ENCODE peak calls at places on chromosomes 13 and 19, in six cellular contexts. J, X, D, P, K and N are unnamed samples.

GRCh38 chr13:57588639-57589038 is 42.9 kb upstream of the PCDH17 start:
- DNase-seq in J (no peak), X (no peak), D (no peak), P (no peak), K (no peak), N (no peak)

GRCh38 chr19:51948979-51949378 is 21.7 kb downstream of the ZNF613 start:
- DNase-seq in J (no peak), X (no peak), D (no peak), P (no peak), K (no peak), N (no peak)

GRCh38 chr13:93859666-93860065 is 619.8 kb downstream of the DCT start:
- DNase-seq in J (no peak), X (no peak), D (no peak), P (no peak), K (no peak), N (no peak)

GRCh38 chr19:7900401-7900870 is 3.2 kb upstream of the MAP2K7 start:
- DNase-seq in J (no peak), X (no peak), D (no peak), P (no peak), K (no peak), N (no peak)

GRCh38 chr13:62598708-62599107 is 1183.1 kb upstream of the PCDH20 start:
- DNase-seq in J (no peak), X (no peak), D (no peak), P (no peak), K (no peak), N (no peak)

GRCh38 chr19:38715540-38715939 is 28.7 kb downstream of the CAPN12 start:
- DNase-seq in J (no peak), X (no peak), D (no peak), P (no peak), K (no peak), N (no peak)

GRCh38 chr19:54063350-54064078 is at the start of gene VSTM1:
- DNase-seq in J (no peak), X (no peak), D (no peak), P (no peak), K (no peak), N (no peak)

GRCh38 chr19:28208745-28209144 is 1004.2 kb downstream of the UQCRFS1 start:
- DNase-seq in J (no peak), X (no peak), D (no peak), P (no peak), K (no peak), N (no peak)

GRCh38 chr19:3979674-3980352 is 5.5 kb downstream of the EEF2 start:
- DNase-seq in J (no peak), X (no peak), D (no peak), P (no peak), K (no peak), N (peak; percentile 19)

GRCh38 chr13:21913010-21913409 is 242.1 kb downstream of the FGF9 start:
- DNase-seq in J (peak; percentile 1), X (no peak), D (no peak), P (no peak), K (no peak), N (no peak)

GRCh38 chr19:14162871-14163297 is 26.5 kb upstream of the ASF1B start:
- DNase-seq in J (no peak), X (no peak), D (no peak), P (no peak), K (no peak), N (no peak)
- TF ChIP-seq POLR2AphosphoS5 in J (no peak), X (no peak), D (no peak), P (no peak), K (peak; percentile 4), N (no peak)

GRCh38 chr13:98083507-98083906 is 59.4 kb upstream of the FARP1 start:
- DNase-seq in J (no peak), X (no peak), D (no peak), P (no peak), K (no peak), N (no peak)
- TF ChIP-seq TAF1 in J (no peak), X (no peak), D (no peak), P (no peak), K (no peak), N (no peak)

GRCh38 chr19:31308781-31309180 is 40.5 kb downstream of the TSHZ3 start:
- DNase-seq in J (no peak), X (no peak), D (no peak), P (no peak), K (no peak), N (no peak)

GRCh38 chr19:31307270-31307669 is 42.0 kb downstream of the TSHZ3 start:
- DNase-seq in J (no peak), X (no peak), D (no peak), P (no peak), K (no peak), N (no peak)

GRCh38 chr19:31304877-31305312 is 44.3 kb downstream of the TSHZ3 start:
- DNase-seq in J (no peak), X (no peak), D (no peak), P (no peak), K (no peak), N (no peak)

GRCh38 chr19:31303262-31303815 is 45.9 kb downstream of the TSHZ3 start:
- DNase-seq in J (no peak), X (no peak), D (no peak), P (no peak), K (no peak), N (no peak)

DNA sequence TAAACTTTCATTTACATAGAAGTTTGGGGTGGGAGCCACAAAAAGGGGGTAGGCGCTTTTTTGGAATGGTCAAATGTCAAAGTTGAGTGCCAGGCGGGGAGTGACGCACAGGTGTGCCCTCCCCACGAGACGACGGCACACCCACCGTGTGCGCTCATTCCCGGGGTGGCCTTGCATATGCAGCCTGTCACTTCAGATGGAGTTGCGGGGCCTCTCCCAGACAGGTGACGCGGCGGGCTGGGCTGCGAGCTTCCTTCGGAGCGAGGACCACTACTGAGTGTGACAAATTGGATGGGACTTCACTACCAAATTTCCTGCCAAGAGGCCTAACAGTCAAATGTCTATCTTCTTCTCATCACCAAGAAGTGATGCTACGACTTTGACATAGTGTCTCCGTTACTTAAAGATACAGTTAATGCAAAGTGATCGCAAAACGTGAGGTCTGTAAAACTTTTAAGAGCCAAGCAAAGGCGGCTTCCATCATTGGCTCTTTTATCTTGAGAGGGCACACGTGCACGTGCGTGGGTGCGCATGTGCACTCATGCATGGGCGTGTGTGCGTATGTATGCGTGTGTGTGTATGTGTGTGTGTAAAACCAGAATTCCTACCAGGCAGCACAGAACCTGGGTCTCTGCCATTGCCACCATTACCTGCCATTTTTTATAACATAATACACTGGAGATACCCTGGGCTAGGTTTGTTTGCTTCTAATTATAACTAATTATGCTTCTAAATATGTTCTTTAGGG is 43.1 kb downstream of the TSHZ3 start:
- DNase-seq in J (no peak), X (no peak), D (no peak), P (no peak), K (no peak), N (no peak)
- TF ChIP-seq POLR2A in J (no peak), X (no peak), D (no peak), P (no peak), K (no peak), N (no peak)

DNA sequence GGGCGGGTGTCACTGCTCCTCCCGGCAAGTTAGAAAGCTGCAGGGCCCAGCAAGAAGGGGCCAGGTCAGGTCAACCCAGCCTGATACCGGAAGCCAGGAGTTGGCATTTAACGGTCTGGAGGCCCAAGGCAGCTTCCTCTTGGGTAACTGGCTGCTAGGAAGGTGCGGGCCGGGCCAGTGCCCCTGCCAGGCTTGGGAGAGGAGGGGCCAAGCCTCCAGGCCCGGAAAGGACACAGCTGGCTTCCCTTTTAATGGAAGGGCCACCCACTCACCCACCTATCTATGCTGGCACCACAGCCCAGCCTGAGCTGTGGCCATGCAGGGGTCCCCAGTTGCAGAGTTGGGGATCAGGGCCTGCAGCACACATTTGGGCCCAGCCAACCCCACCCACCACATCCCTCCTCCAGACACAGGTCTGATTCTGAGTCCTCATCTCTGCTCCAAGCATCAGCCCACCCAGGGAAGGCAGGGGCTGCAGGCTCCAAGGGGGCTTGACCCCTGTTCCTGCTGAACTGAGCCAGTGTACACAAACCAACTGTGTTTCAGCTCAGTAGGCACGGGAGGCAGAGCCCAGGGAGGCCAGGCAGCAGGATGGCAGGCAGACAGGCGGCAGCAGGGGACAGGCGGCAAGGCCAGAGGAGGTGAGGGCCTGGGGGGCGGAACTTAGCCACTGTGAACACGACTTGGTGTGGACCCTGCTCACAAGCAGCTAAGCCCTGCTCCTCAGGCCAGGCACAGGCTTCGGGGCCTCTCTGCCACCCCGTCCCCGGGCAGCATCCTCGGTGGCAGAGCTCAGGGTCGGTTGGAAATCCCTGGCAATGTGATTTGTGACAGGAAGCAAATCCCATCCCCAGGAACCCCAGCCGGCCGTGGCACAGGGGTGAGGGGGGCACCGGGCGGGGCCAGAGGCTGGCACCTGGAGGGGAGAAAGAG is 40.8 kb downstream of the ZSWIM4 start:
- DNase-seq in J (no peak), X (no peak), D (no peak), P (no peak), K (no peak), N (no peak)
- TF ChIP-seq POLR2AphosphoS5 in J (peak; percentile 38), X (no peak), D (no peak), P (no peak), K (no peak), N (peak; percentile 37)

DNA sequence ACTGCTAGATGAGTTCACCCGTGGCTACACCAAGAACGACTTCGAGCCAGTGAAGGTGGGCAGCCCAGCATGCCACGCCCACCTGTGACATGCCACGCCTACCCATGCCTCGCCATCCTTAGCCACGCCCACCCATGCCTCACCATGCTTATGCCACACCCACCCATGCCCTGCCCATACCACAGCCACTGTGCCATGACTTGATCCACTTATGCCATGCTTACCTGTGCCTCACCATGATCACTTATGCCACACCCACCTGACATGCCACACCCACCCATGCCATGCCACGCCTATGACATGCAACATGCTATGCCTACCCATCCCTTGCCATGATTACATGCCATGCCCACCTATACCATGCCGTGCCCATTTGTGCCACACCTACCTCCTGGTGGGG is 12.9 kb upstream of the USE1 start:
- DNase-seq in J (no peak), X (no peak), D (no peak), P (no peak), K (no peak), N (no peak)
- TF ChIP-seq TAF1 in J (no peak), X (no peak), D (no peak), P (no peak), K (no peak), N (no peak)

DNA sequence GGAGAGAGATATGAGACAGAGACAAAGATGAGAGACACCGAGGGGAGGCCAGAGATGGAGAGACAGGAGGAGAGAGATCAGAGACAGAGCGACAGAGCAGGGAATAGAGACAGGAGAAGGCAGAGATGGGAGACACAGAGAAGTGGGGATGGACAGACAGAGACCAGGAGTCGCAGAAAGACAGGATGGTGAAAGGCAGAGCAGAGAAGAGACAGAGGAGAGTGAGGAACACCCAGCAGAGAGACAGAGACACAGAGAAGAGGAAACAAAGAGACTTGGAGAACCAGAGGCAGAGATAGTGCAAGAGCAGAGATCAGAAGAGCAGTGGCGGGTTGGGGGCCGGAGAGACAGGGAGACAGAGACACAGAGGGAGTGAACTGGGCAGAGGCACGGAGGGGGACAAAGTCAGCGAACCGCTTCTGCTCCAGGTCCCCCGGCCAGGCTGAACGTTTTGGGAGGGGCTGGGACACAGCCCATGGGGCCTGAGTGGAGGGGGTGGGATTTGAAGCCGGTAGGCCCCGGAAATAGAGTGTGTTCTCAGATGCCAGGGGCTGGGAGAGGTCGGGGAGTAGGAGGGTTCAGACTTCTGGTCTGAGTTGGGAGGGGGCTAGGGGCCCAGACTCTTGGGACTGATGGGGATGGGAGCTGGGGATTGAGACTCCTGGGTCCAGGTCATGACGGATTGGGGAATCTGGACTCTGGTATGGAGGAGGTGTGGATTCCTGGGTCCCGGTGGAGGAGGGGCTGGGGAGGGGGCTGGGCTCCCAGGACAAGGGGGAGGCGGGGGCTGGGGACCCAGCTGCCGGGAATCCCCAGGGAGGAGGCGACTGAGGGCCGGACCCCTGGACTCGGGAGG is 654 bp downstream of the ZNF579 start:
- DNase-seq in J (peak; percentile 50), X (no peak), D (peak; percentile 16), P (no peak), K (no peak), N (no peak)
- TF ChIP-seq POLR2A in J (no peak), X (no peak), D (peak; percentile 28), P (no peak), K (no peak), N (no peak)